ENCODE peak calls at places on chromosomes 16 and 17, in five cellular contexts. One of them, this sample, is unnamed.
A peak's percentile ranks its signal among the peaks of the same experiment; 100 is the strongest.

GRCh38 chr16:89268987-89269735 is 51.7 kb downstream of the ZNF778 start:
- DNase-seq in ascending aorta: no peak
- DNase-seq in adrenal gland: peak; percentile 90
- DNase-seq in thoracic aorta: no peak
- DNase-seq in CD4-positive, alpha-beta T cell: no peak
- DNase-seq in this sample: no peak

GRCh38 chr16:85123891-85124635 is 11.8 kb upstream of the CIBAR2 start:
- DNase-seq in CD4-positive, alpha-beta T cell: no peak
- DNase-seq in ascending aorta: peak; percentile 31
- DNase-seq in adrenal gland: peak; percentile 58
- DNase-seq in thoracic aorta: peak; percentile 64
- DNase-seq in this sample: peak; percentile 41

GRCh38 chr16:17327671-17328335 is 143.0 kb downstream of the XYLT1 start:
- DNase-seq in thoracic aorta: no peak
- DNase-seq in CD4-positive, alpha-beta T cell: no peak
- DNase-seq in adrenal gland: no peak
- DNase-seq in ascending aorta: no peak
- DNase-seq in this sample: no peak

GRCh38 chr16:49651980-49652379 is 203.9 kb downstream of the ZNF423 start:
- DNase-seq in thoracic aorta: no peak
- DNase-seq in adrenal gland: no peak
- DNase-seq in ascending aorta: no peak
- DNase-seq in CD4-positive, alpha-beta T cell: no peak
- DNase-seq in this sample: no peak

GRCh38 chr16:77172964-77173363 is 18.0 kb upstream of the MON1B start:
- DNase-seq in thoracic aorta: no peak
- DNase-seq in ascending aorta: no peak
- DNase-seq in adrenal gland: no peak
- DNase-seq in CD4-positive, alpha-beta T cell: no peak
- DNase-seq in this sample: no peak

GRCh38 chr16:12763517-12763916 is 40.2 kb downstream of the CPPED1 start:
- DNase-seq in adrenal gland: peak; percentile 10
- DNase-seq in CD4-positive, alpha-beta T cell: no peak
- DNase-seq in ascending aorta: no peak
- DNase-seq in thoracic aorta: no peak
- DNase-seq in this sample: no peak

GRCh38 chr16:89893642-89894548 is 20.5 kb downstream of the TCF25 start:
- DNase-seq in adrenal gland: no peak
- DNase-seq in CD4-positive, alpha-beta T cell: no peak
- DNase-seq in ascending aorta: no peak
- DNase-seq in thoracic aorta: no peak
- DNase-seq in this sample: no peak

GRCh38 chr17:50917418-50917743 is 51.2 kb upstream of the TOB1 start:
- DNase-seq in thoracic aorta: no peak
- DNase-seq in adrenal gland: no peak
- DNase-seq in ascending aorta: no peak
- DNase-seq in CD4-positive, alpha-beta T cell: no peak
- DNase-seq in this sample: no peak

GRCh38 chr16:81786321-81786720 is 7.2 kb downstream of the PLCG2 start:
- DNase-seq in CD4-positive, alpha-beta T cell: no peak
- DNase-seq in thoracic aorta: no peak
- DNase-seq in ascending aorta: no peak
- DNase-seq in adrenal gland: no peak
- DNase-seq in this sample: no peak

GRCh38 chr16:57765160-57765728 is 29.7 kb downstream of the KATNB1 start:
- DNase-seq in thoracic aorta: no peak
- DNase-seq in adrenal gland: no peak
- DNase-seq in CD4-positive, alpha-beta T cell: no peak
- DNase-seq in ascending aorta: no peak
- DNase-seq in this sample: no peak
- H3K27ac ChIP-seq in thoracic aorta: no peak overlapping the region
- H3K27ac ChIP-seq in adrenal gland: no peak overlapping the region
- H3K27ac ChIP-seq in CD4-positive, alpha-beta T cell: no peak overlapping the region
- H3K27ac ChIP-seq in ascending aorta: no peak overlapping the region
- H3K27ac ChIP-seq in this sample: no peak overlapping the region

DNA sequence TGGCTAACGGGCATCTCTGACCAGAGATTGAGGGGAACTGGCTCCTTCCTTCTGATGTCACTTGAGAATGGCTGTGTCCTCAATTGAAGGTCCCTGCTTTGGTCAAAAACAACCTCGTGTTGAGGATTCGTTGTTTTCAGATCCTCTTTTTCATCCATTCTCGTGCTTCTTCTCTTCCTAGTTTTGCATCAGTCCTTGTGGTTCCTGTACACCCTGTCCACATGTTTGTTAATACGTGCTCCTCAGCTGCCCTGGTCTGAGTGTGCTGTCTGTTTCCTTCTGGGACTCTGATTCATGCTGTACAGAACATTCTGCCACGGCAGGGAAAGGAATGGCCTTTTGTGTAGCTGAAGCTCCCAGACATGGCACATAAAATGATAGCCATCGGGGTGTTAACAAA is 863.2 kb upstream of the GOT2 start:
- DNase-seq in CD4-positive, alpha-beta T cell: no peak
- DNase-seq in ascending aorta: no peak
- DNase-seq in thoracic aorta: no peak
- DNase-seq in adrenal gland: no peak
- DNase-seq in this sample: no peak
- H3K27ac ChIP-seq in CD4-positive, alpha-beta T cell: no peak overlapping the region
- H3K27ac ChIP-seq in ascending aorta: no peak overlapping the region
- H3K27ac ChIP-seq in thoracic aorta: no peak overlapping the region
- H3K27ac ChIP-seq in adrenal gland: no peak overlapping the region
- H3K27ac ChIP-seq in this sample: no peak overlapping the region

GRCh38 chr17:44768505-44769142 is 9.8 kb downstream of the ADAM11 start:
- DNase-seq in adrenal gland: no peak
- DNase-seq in thoracic aorta: no peak
- DNase-seq in ascending aorta: no peak
- DNase-seq in CD4-positive, alpha-beta T cell: no peak
- DNase-seq in this sample: no peak
- H3K27ac ChIP-seq in adrenal gland: no peak overlapping the region
- H3K27ac ChIP-seq in thoracic aorta: no peak overlapping the region
- H3K27ac ChIP-seq in ascending aorta: no peak overlapping the region
- H3K27ac ChIP-seq in CD4-positive, alpha-beta T cell: no peak overlapping the region
- H3K27ac ChIP-seq in this sample: no peak overlapping the region

DNA sequence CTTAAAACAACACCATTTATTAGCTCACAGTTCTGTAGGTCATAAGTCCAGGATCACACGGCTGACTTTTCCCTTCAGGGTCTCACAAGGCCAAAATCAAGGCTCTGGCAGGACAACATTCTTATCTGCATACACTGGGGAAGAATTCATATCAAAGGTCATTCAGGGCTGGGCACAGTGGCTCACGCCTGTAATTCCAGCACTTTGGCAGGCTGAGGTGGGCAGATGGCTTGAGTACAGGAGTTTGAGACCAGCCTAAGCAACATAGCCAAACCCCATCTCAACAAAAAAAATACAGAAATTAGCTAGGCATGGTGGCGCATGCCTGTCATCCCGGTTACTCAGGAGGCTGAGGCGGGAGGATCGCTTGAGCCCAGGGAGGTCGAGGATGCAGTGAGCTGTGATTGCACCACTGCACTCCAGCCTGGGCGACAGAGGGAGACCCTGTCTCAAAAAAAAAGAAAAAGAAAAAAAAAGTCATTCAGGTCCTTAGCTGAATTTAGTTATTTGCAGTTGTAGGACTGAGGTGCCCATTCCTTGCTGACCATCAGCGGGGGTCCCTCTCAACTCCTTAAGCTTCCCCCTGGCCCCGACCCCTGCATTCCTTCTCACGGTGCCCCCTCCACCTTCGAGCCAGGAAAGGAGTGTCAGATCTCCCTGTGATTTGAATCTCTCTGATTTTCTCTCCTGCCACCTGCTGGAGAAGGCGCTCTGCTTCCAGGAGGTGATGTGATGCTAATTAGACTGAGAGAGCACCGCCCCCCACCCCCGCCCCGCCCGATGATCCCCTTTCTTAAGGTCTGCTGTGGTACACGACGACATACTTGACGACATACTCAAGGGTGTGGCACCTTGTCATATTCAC is 91.8 kb upstream of the CLEC18A start:
- DNase-seq in thoracic aorta: no peak
- DNase-seq in CD4-positive, alpha-beta T cell: no peak
- DNase-seq in adrenal gland: peak; percentile 69
- DNase-seq in ascending aorta: no peak
- DNase-seq in this sample: peak; percentile 68
- H3K27ac ChIP-seq in thoracic aorta: peak overlapping the region; percentile 88
- H3K27ac ChIP-seq in CD4-positive, alpha-beta T cell: no peak overlapping the region
- H3K27ac ChIP-seq in adrenal gland: peak overlapping the region; percentile 85
- H3K27ac ChIP-seq in ascending aorta: peak overlapping the region; percentile 94
- H3K27ac ChIP-seq in this sample: peak overlapping the region; percentile 37

GRCh38 chr17:81593105-81593871 is 41.1 kb upstream of the FAAP100 start:
- DNase-seq in adrenal gland: no peak
- DNase-seq in ascending aorta: no peak
- DNase-seq in thoracic aorta: no peak
- DNase-seq in CD4-positive, alpha-beta T cell: no peak
- DNase-seq in this sample: no peak

GRCh38 chr17:81591971-81592370 is 39.8 kb upstream of the FAAP100 start:
- DNase-seq in CD4-positive, alpha-beta T cell: no peak
- DNase-seq in ascending aorta: no peak
- DNase-seq in adrenal gland: no peak
- DNase-seq in thoracic aorta: no peak
- DNase-seq in this sample: no peak

GRCh38 chr17:81586096-81586495 is 33.9 kb upstream of the FAAP100 start:
- DNase-seq in thoracic aorta: no peak
- DNase-seq in adrenal gland: no peak
- DNase-seq in CD4-positive, alpha-beta T cell: no peak
- DNase-seq in ascending aorta: no peak
- DNase-seq in this sample: no peak

GRCh38 chr17:81590121-81590520 is 38.0 kb upstream of the FAAP100 start:
- DNase-seq in adrenal gland: no peak
- DNase-seq in CD4-positive, alpha-beta T cell: no peak
- DNase-seq in ascending aorta: no peak
- DNase-seq in thoracic aorta: no peak
- DNase-seq in this sample: no peak

GRCh38 chr17:81589612-81590011 is 37.5 kb upstream of the FAAP100 start:
- DNase-seq in thoracic aorta: no peak
- DNase-seq in ascending aorta: no peak
- DNase-seq in adrenal gland: no peak
- DNase-seq in CD4-positive, alpha-beta T cell: no peak
- DNase-seq in this sample: no peak
- H3K27ac ChIP-seq in thoracic aorta: no peak overlapping the region
- H3K27ac ChIP-seq in ascending aorta: no peak overlapping the region
- H3K27ac ChIP-seq in adrenal gland: no peak overlapping the region
- H3K27ac ChIP-seq in CD4-positive, alpha-beta T cell: no peak overlapping the region
- H3K27ac ChIP-seq in this sample: no peak overlapping the region

DNA sequence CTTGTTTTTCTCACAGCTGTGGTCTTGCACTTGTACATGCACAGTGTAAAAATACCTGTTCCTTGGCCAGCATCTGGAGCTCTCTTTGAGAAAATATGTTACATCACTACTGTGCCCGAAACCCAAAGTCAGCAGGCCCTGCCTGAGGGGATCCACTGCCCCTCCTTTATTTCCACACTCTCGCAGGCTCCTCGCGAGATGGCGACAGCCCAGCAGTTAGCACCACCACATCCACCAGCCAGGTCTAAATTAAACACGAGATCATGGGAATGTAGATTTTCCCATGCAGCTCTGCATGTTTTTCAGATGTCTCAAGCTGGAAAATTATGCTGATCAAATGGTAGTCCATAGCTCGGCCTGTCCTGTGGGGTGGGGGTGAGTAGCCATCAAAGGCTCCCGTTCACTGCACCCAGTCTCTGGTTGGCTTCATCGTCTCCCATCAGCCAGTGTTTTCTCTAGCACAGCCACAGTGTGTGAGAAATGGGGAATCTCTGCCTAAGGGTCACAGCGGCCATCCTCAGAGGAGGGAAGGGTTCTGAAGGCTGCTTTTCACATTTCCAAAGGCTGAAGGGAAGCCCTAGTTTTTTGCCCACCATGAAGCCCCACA is 34.7 kb downstream of the EPN2 start:
- DNase-seq in thoracic aorta: no peak
- DNase-seq in adrenal gland: no peak
- DNase-seq in CD4-positive, alpha-beta T cell: no peak
- DNase-seq in ascending aorta: no peak
- DNase-seq in this sample: no peak
- H3K27ac ChIP-seq in thoracic aorta: peak overlapping the region; percentile 39
- H3K27ac ChIP-seq in adrenal gland: no peak overlapping the region
- H3K27ac ChIP-seq in CD4-positive, alpha-beta T cell: no peak overlapping the region
- H3K27ac ChIP-seq in ascending aorta: peak overlapping the region; percentile 39
- H3K27ac ChIP-seq in this sample: no peak overlapping the region

DNA sequence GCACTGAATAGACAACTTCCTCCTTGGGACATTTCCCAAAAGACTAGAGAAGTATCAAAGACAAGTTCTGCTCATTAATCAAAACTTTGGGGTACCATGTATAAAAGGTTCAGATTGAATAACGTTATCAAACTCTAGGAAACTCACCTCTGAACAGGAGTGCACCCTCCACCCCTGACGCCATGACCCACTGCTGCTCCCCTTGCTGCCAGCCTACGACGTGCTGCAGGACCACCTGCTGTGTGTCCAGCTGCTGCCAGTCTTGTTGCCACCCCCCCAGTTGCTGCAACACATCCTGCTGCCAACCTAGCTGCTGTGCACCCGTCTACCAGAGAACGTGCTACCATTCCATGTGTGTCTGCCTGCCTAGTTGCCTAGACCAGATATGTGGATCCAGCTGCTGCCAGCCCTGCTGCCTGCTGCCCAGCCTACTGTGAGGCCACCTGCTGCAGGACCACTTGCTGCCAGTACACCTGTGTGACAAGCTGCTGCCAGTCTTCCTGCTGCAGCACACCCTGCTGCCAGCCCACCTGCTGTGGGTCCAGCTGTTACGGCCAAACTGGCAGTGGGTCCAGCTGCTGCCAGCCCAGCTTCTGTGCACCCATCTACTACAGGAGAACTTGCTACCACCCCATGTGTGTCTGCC is 13.8 kb upstream of the KRTAP9-2 start:
- DNase-seq in adrenal gland: no peak
- DNase-seq in ascending aorta: no peak
- DNase-seq in CD4-positive, alpha-beta T cell: no peak
- DNase-seq in thoracic aorta: no peak
- DNase-seq in this sample: no peak
- H3K27ac ChIP-seq in adrenal gland: no peak overlapping the region
- H3K27ac ChIP-seq in ascending aorta: no peak overlapping the region
- H3K27ac ChIP-seq in CD4-positive, alpha-beta T cell: no peak overlapping the region
- H3K27ac ChIP-seq in thoracic aorta: no peak overlapping the region
- H3K27ac ChIP-seq in this sample: no peak overlapping the region

GRCh38 chr17:28347261-28347891 is 10.0 kb downstream of the POLDIP2 start:
- DNase-seq in adrenal gland: peak; percentile 60
- DNase-seq in ascending aorta: no peak
- DNase-seq in thoracic aorta: no peak
- DNase-seq in CD4-positive, alpha-beta T cell: no peak
- DNase-seq in this sample: no peak
- H3K27ac ChIP-seq in adrenal gland: peak overlapping the region; percentile 85
- H3K27ac ChIP-seq in ascending aorta: peak overlapping the region; percentile 79
- H3K27ac ChIP-seq in thoracic aorta: peak overlapping the region; percentile 73
- H3K27ac ChIP-seq in CD4-positive, alpha-beta T cell: no peak overlapping the region
- H3K27ac ChIP-seq in this sample: peak overlapping the region; percentile 23